ENCODE peak calls at places on chromosome 14, in six cellular contexts. I is stimulated activated CD8-positive, alpha-beta memory T cell treated with anti-CD3 and anti-CD28 coated beads, Interleukin-4, amount 100 ng/mL, for 4 hours; N is endodermal cell; Q is stimulated activated CD4-positive, alpha-beta T cell treated with anti-CD3 and anti-CD28 coated beads, Interleukin-2, amount 100 ng/mL, for 48 hours; K is activated CD4-positive, alpha-beta T cell treated with anti-CD3 and anti-CD28 coated beads, Interleukin-2, amount 10 ng/mL, durations not matched to agents 7 days and 5 days; U is NCI-H187 treated with DMSO at 0.1 percent for 48 hours. F is an unnamed sample.

GRCh38 chr14:62084020-62084419 is 321.8 kb downstream of the SNAPC1 start:
- DNase-seq in K (no peak), Q (no peak), I (no peak), N (no peak), U (no peak), F (peak; percentile 72)

GRCh38 chr14:51396222-51396815 is 156.3 kb downstream of the TMX1 start:
- DNase-seq in U (no peak), Q (no peak), K (no peak), N (no peak), I (no peak), F (peak; percentile 8)

GRCh38 chr14:93481758-93482157 is 51.0 kb downstream of the UNC79 start:
- DNase-seq in K (no peak), N (no peak), I (no peak), Q (no peak), U (no peak), F (no peak)

GRCh38 chr14:93953739-93954515 is 22.4 kb downstream of the ASB2 start:
- DNase-seq in I (no peak), K (no peak), Q (no peak), N (peak; percentile 73), U (no peak), F (no peak)

GRCh38 chr14:21711360-21711961 is 37.8 kb upstream of the OR4E1 start:
- DNase-seq in N (peak; percentile 50), K (peak; percentile 47), U (peak; percentile 27), Q (peak; percentile 9), I (no peak), F (no peak)

GRCh38 chr14:53751650-53752049 is 205.0 kb downstream of the BMP4 start:
- DNase-seq in N (no peak), K (no peak), Q (no peak), I (no peak), U (no peak), F (no peak)

GRCh38 chr14:104395276-104395675 is 184.3 kb upstream of the C14orf180 start:
- DNase-seq in N (peak; percentile 69), I (no peak), U (no peak), Q (no peak), K (peak; percentile 5), F (no peak)

GRCh38 chr14:43503508-43503907 is 1003.6 kb downstream of the FSCB start:
- DNase-seq in Q (no peak), N (no peak), U (no peak), I (no peak), K (no peak), F (no peak)

GRCh38 chr14:33404964-33405574 is 466.4 kb downstream of the NPAS3 start:
- DNase-seq in N (peak; percentile 54), Q (no peak), U (no peak), I (no peak), K (no peak), F (no peak)

GRCh38 chr14:99257122-99257672 is 14.8 kb downstream of the BCL11B start:
- DNase-seq in U (no peak), I (no peak), N (no peak), K (no peak), Q (no peak), F (no peak)

GRCh38 chr14:102827716-102828115 is 50.5 kb downstream of the TRAF3 start:
- DNase-seq in U (no peak), K (no peak), Q (no peak), N (no peak), I (no peak), F (no peak)

GRCh38 chr14:35167496-35167895 is 45.1 kb downstream of the PRORP start:
- DNase-seq in N (no peak), U (no peak), K (no peak), I (no peak), Q (no peak), F (no peak)

GRCh38 chr14:30779210-30779609 is 95.1 kb upstream of the COCH start:
- DNase-seq in N (no peak), K (no peak), I (no peak), U (no peak), Q (no peak), F (no peak)